ENCODE peak calls at places on chromosomes 4 and X, in seven cellular contexts. V, H, N, W, P, L and A are unnamed samples.
A peak's percentile ranks its signal among the peaks of the same experiment; 100 is the strongest.

GRCh38 chrX:140123446-140123845 is 158.1 kb upstream of the CXorf66 start:
- DNase-seq in P (no peak), N (no peak), W (no peak), H (no peak), V (no peak), L (peak; percentile 50), A (peak; percentile 17)

GRCh38 chr4:127965803-127966175 is 583 bp downstream of the ABHD18 start:
- DNase-seq in V (peak; percentile 62), L (peak; percentile 74), W (peak; percentile 21), P (peak; percentile 73), H (peak; percentile 52), N (peak; percentile 54), A (peak; percentile 33)

GRCh38 chr4:73978886-73979285 is 2.9 kb downstream of the PF4 start:
- DNase-seq in P (no peak), N (no peak), L (no peak), W (no peak), H (no peak), V (no peak), A (no peak)

GRCh38 chrX:46953597-46953996 is 41.4 kb downstream of the JADE3 start:
- DNase-seq in P (peak; percentile 75), H (no peak), L (no peak), V (no peak), W (no peak), N (no peak), A (no peak)

GRCh38 chr4:113576947-113577678 is 184.4 kb downstream of the CAMK2D start:
- DNase-seq in H (no peak), L (no peak), W (no peak), V (no peak), P (no peak), N (no peak), A (no peak)

GRCh38 chrX:28847423-28847822 is 260.2 kb downstream of the IL1RAPL1 start:
- DNase-seq in W (no peak), N (no peak), P (no peak), H (peak; percentile 67), L (no peak), V (no peak), A (no peak)

GRCh38 chr4:112938461-112939058 is 110.9 kb upstream of the ANK2 start:
- DNase-seq in H (peak; percentile 31), P (peak; percentile 14), W (no peak), L (no peak), V (peak; percentile 10), N (peak; percentile 38), A (peak; percentile 54)

GRCh38 chrX:9352683-9353430 is 112.0 kb upstream of the TBL1X start:
- DNase-seq in P (peak; percentile 4), N (no peak), W (peak; percentile 38), H (no peak), V (peak; percentile 70), L (no peak), A (no peak)

GRCh38 chrX:53319614-53320542 is 38.5 kb upstream of the IQSEC2 start:
- DNase-seq in V (no peak), W (no peak), P (no peak), N (peak; percentile 47), L (no peak), H (no peak), A (no peak)

GRCh38 chr4:106868381-106869035 is 167.6 kb downstream of the DKK2 start:
- DNase-seq in H (peak; percentile 4), L (no peak), V (no peak), W (no peak), N (no peak), P (no peak), A (no peak)

GRCh38 chr4:159926871-159927270 is 824.0 kb downstream of the RAPGEF2 start:
- DNase-seq in H (peak; percentile 10), V (no peak), N (no peak), W (no peak), L (no peak), P (no peak), A (no peak)

GRCh38 chrX:136975642-136976518 is 57.9 kb downstream of the GPR101 start:
- DNase-seq in H (no peak), V (no peak), L (no peak), P (peak; percentile 1), W (no peak), N (no peak), A (no peak)

GRCh38 chrX:136255543-136255942 is 4.3 kb upstream of the MAP7D3 start:
- DNase-seq in N (no peak), W (no peak), V (no peak), L (no peak), H (no peak), P (no peak), A (no peak)

GRCh38 chr4:41505161-41505653 is 32.8 kb upstream of the LIMCH1 start:
- DNase-seq in L (no peak), P (no peak), V (no peak), N (peak; percentile 67), W (no peak), H (no peak), A (peak; percentile 18)

GRCh38 chr4:3404546-3404945 is 37.2 kb upstream of the HGFAC start:
- DNase-seq in P (no peak), V (no peak), H (no peak), N (no peak), L (no peak), W (no peak), A (no peak)

GRCh38 chrX:88903989-88904718 is 157.1 kb downstream of the CPXCR1 start:
- DNase-seq in L (no peak), H (no peak), P (no peak), N (no peak), W (no peak), V (no peak), A (no peak)

GRCh38 chr4:127406187-127406586 is 226.6 kb upstream of the INTU start:
- DNase-seq in W (no peak), H (no peak), P (no peak), V (no peak), L (no peak), N (no peak), A (no peak)

GRCh38 chrX:139862208-139862607 is 70.6 kb downstream of the ATP11C start:
- DNase-seq in P (no peak), V (no peak), L (no peak), W (no peak), N (no peak), H (no peak), A (no peak)

GRCh38 chr4:38275331-38275821 is 315.2 kb downstream of the PTTG2 start:
- DNase-seq in V (no peak), L (no peak), H (peak; percentile 37), P (peak; percentile 4), N (no peak), W (no peak), A (peak; percentile 52)

DNA sequence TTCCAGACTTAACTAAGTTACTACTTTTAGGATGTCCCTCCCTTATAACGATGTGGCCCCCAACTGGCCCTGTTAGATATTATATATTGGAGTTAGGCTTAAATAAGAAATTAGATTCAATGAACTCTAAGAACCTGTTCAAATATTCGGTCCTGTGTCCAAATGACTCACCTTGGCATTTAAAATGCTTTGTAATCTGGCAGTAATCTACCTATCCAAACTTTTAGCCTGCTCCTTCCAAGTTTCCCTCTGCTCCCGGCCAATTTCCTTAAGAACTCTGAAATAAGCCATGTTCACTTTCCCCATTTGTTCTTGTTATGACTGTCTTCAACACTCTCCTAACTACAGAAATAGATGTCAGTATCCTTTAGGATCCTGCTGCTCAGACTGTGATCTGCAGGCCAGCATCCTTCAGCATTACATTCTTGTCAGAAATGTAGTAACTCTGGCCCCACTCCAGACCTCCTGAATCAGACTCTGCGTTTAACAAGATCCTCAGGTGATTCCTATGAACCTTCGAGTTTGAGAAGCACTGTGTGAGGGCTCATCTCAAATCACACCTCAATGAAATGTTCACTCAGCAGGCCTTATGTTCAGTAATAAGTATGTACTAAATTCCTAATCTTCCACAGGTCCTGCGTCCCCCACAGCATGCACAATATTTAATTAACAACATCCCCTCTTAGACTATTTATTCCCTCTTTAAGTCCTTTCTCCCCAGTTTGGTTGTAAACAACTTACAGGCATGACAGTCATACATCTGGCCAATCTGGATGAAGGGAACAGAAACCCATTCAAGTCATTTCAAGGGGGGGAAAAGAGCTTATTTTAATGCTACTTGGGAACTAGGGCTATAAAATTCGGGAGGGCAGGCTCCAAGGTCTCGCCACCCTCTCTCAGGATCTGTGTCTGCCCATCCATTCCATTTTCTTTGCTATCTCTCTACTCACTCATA is 3.0 kb downstream of the ATP8A1 start:
- DNase-seq in W (no peak), V (no peak), P (no peak), H (no peak), N (no peak), L (no peak), A (no peak)
- TF ChIP-seq JUND in W (no peak), V (no peak), P (no peak), H (no peak), N (no peak), L (no peak), A (no peak)

DNA sequence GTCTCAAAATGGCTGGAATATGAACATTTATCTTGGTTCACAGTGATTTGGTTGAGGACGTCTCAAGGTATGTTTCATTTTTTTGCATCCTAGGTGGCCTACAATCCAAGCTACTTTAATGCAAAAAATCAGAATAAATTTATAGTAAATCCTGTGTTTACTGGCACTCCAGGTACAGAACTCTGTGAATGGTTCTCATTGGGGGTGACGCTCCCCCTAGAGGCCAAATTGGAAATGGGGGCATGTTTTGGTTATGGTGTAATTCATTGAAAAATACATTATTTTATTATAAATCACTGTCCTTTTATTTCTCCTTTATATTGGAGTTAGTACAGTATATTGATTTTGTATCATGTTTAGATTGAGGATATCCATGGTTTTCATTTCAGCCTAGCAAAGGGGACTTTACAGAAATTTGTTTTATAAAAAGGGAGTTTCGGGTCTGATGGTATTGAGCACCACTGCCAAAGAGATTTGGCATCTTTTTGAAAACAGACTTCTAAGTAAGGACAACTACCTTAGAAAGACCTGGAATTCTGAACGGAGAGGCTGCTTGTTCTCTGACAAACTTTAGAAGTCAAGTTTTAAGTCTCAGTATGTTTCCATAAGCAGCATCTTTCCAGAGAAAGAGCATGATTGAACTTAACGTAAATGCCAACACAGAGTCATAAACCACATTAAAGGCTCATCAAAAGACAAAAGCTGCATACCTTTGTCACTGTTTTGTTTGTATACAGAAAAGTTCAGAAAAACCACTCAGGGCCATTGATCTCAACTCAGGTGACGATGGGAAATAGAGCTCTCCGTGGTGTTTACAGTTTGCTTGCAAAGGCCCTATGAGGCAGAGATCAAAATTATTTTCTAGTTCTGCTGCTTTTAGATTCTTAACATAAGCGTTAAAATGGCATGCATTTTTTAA is 19.4 kb downstream of the MTM1 start:
- DNase-seq in W (no peak), L (no peak), V (peak; percentile 34), N (peak; percentile 33), P (no peak), H (no peak), A (no peak)
- TF ChIP-seq JUND in W (no peak), L (no peak), V (no peak), N (no peak), P (no peak), H (no peak), A (no peak)

GRCh38 chrX:152806035-152806434 is 24.5 kb downstream of the CETN2 start:
- DNase-seq in H (no peak), W (no peak), P (no peak), N (peak; percentile 40), L (no peak), V (no peak), A (no peak)
- TF ChIP-seq JUND in H (no peak), W (no peak), P (no peak), N (no peak), L (no peak), V (no peak), A (no peak)

GRCh38 chrX:1178580-1179057 is 33.8 kb downstream of the CRLF2 start:
- DNase-seq in P (no peak), V (no peak), W (no peak), N (no peak), H (no peak), L (peak; percentile 48), A (no peak)
- TF ChIP-seq JUND in P (no peak), V (no peak), W (no peak), N (no peak), H (no peak), L (no peak), A (no peak)